ENCODE peak calls at places on chromosome 3, in nine cellular contexts. One of them, this sample, is unnamed.

GRCh38 chr3:126983653-126984390 is 907 bp downstream of the PLXNA1 start:
- DNase-seq in Right ventricle myocardium superior: no peak
- DNase-seq in stomach: no peak
- DNase-seq in stimulated activated CD4-positive, alpha-beta T cell treated with anti-CD3 and anti-CD28 coated beads, Interleukin-4, amount 100 ng/mL, for 48 hours: no peak
- DNase-seq in activated CD4-positive, alpha-beta T cell treated with anti-CD3 and anti-CD28 coated beads, Interleukin-2, amount 50 U/mL, for 1 hour: peak
- DNase-seq in HTR-8/SVneo: peak
- DNase-seq in activated naive CD8-positive, alpha-beta T cell treated with anti-CD3 and anti-CD28 coated beads for 36 hours: peak
- DNase-seq in HEK293T: peak
- DNase-seq in T47D: no peak
- DNase-seq in this sample: peak

GRCh38 chr3:185065059-185065458 is 87.8 kb downstream of the C3orf70 start:
- DNase-seq in T47D: no peak
- DNase-seq in stomach: no peak
- DNase-seq in activated naive CD8-positive, alpha-beta T cell treated with anti-CD3 and anti-CD28 coated beads for 36 hours: no peak
- DNase-seq in stimulated activated CD4-positive, alpha-beta T cell treated with anti-CD3 and anti-CD28 coated beads, Interleukin-4, amount 100 ng/mL, for 48 hours: no peak
- DNase-seq in HTR-8/SVneo: no peak
- DNase-seq in Right ventricle myocardium superior: no peak
- DNase-seq in HEK293T: no peak
- DNase-seq in activated CD4-positive, alpha-beta T cell treated with anti-CD3 and anti-CD28 coated beads, Interleukin-2, amount 50 U/mL, for 1 hour: no peak
- DNase-seq in this sample: no peak

GRCh38 chr3:182364723-182365650 is 428.3 kb upstream of the ATP11B start:
- DNase-seq in stomach: peak
- DNase-seq in T47D: no peak
- DNase-seq in activated CD4-positive, alpha-beta T cell treated with anti-CD3 and anti-CD28 coated beads, Interleukin-2, amount 50 U/mL, for 1 hour: no peak
- DNase-seq in activated naive CD8-positive, alpha-beta T cell treated with anti-CD3 and anti-CD28 coated beads for 36 hours: no peak
- DNase-seq in stimulated activated CD4-positive, alpha-beta T cell treated with anti-CD3 and anti-CD28 coated beads, Interleukin-4, amount 100 ng/mL, for 48 hours: no peak
- DNase-seq in Right ventricle myocardium superior: no peak
- DNase-seq in HTR-8/SVneo: no peak
- DNase-seq in HEK293T: peak
- DNase-seq in this sample: peak

GRCh38 chr3:45792036-45792435 is 4.3 kb downstream of the SLC6A20 start:
- DNase-seq in HTR-8/SVneo: no peak
- DNase-seq in activated CD4-positive, alpha-beta T cell treated with anti-CD3 and anti-CD28 coated beads, Interleukin-2, amount 50 U/mL, for 1 hour: no peak
- DNase-seq in activated naive CD8-positive, alpha-beta T cell treated with anti-CD3 and anti-CD28 coated beads for 36 hours: no peak
- DNase-seq in HEK293T: no peak
- DNase-seq in Right ventricle myocardium superior: no peak
- DNase-seq in stimulated activated CD4-positive, alpha-beta T cell treated with anti-CD3 and anti-CD28 coated beads, Interleukin-4, amount 100 ng/mL, for 48 hours: no peak
- DNase-seq in stomach: no peak
- DNase-seq in T47D: no peak
- DNase-seq in this sample: no peak

GRCh38 chr3:132606085-132606484 is 9.0 kb downstream of the ACKR4 start:
- DNase-seq in activated CD4-positive, alpha-beta T cell treated with anti-CD3 and anti-CD28 coated beads, Interleukin-2, amount 50 U/mL, for 1 hour: no peak
- DNase-seq in Right ventricle myocardium superior: no peak
- DNase-seq in HEK293T: no peak
- DNase-seq in activated naive CD8-positive, alpha-beta T cell treated with anti-CD3 and anti-CD28 coated beads for 36 hours: no peak
- DNase-seq in stimulated activated CD4-positive, alpha-beta T cell treated with anti-CD3 and anti-CD28 coated beads, Interleukin-4, amount 100 ng/mL, for 48 hours: no peak
- DNase-seq in T47D: no peak
- DNase-seq in HTR-8/SVneo: no peak
- DNase-seq in stomach: no peak
- DNase-seq in this sample: no peak

GRCh38 chr3:45480218-45480617 is 91.8 kb downstream of the LARS2 start:
- DNase-seq in HEK293T: no peak
- DNase-seq in stimulated activated CD4-positive, alpha-beta T cell treated with anti-CD3 and anti-CD28 coated beads, Interleukin-4, amount 100 ng/mL, for 48 hours: no peak
- DNase-seq in HTR-8/SVneo: no peak
- DNase-seq in T47D: no peak
- DNase-seq in stomach: no peak
- DNase-seq in activated naive CD8-positive, alpha-beta T cell treated with anti-CD3 and anti-CD28 coated beads for 36 hours: no peak
- DNase-seq in Right ventricle myocardium superior: no peak
- DNase-seq in activated CD4-positive, alpha-beta T cell treated with anti-CD3 and anti-CD28 coated beads, Interleukin-2, amount 50 U/mL, for 1 hour: no peak
- DNase-seq in this sample: no peak

GRCh38 chr3:155195558-155195957 is 97.9 kb downstream of the STRIT1 start:
- DNase-seq in activated naive CD8-positive, alpha-beta T cell treated with anti-CD3 and anti-CD28 coated beads for 36 hours: no peak
- DNase-seq in T47D: no peak
- DNase-seq in HEK293T: no peak
- DNase-seq in Right ventricle myocardium superior: no peak
- DNase-seq in activated CD4-positive, alpha-beta T cell treated with anti-CD3 and anti-CD28 coated beads, Interleukin-2, amount 50 U/mL, for 1 hour: no peak
- DNase-seq in stimulated activated CD4-positive, alpha-beta T cell treated with anti-CD3 and anti-CD28 coated beads, Interleukin-4, amount 100 ng/mL, for 48 hours: no peak
- DNase-seq in stomach: no peak
- DNase-seq in HTR-8/SVneo: no peak
- DNase-seq in this sample: no peak

GRCh38 chr3:193929373-193929772 is 206.6 kb upstream of the HES1 start:
- DNase-seq in activated naive CD8-positive, alpha-beta T cell treated with anti-CD3 and anti-CD28 coated beads for 36 hours: no peak
- DNase-seq in stimulated activated CD4-positive, alpha-beta T cell treated with anti-CD3 and anti-CD28 coated beads, Interleukin-4, amount 100 ng/mL, for 48 hours: no peak
- DNase-seq in Right ventricle myocardium superior: no peak
- DNase-seq in stomach: no peak
- DNase-seq in T47D: no peak
- DNase-seq in HTR-8/SVneo: no peak
- DNase-seq in HEK293T: no peak
- DNase-seq in activated CD4-positive, alpha-beta T cell treated with anti-CD3 and anti-CD28 coated beads, Interleukin-2, amount 50 U/mL, for 1 hour: no peak
- DNase-seq in this sample: no peak

GRCh38 chr3:184632551-184632950 is 71.0 kb downstream of the EPHB3 start:
- DNase-seq in T47D: peak
- DNase-seq in activated naive CD8-positive, alpha-beta T cell treated with anti-CD3 and anti-CD28 coated beads for 36 hours: no peak
- DNase-seq in HEK293T: no peak
- DNase-seq in activated CD4-positive, alpha-beta T cell treated with anti-CD3 and anti-CD28 coated beads, Interleukin-2, amount 50 U/mL, for 1 hour: no peak
- DNase-seq in stimulated activated CD4-positive, alpha-beta T cell treated with anti-CD3 and anti-CD28 coated beads, Interleukin-4, amount 100 ng/mL, for 48 hours: no peak
- DNase-seq in HTR-8/SVneo: no peak
- DNase-seq in Right ventricle myocardium superior: no peak
- DNase-seq in stomach: peak
- DNase-seq in this sample: no peak

GRCh38 chr3:128432898-128433629 is 33.6 kb downstream of the DNAJB8 start:
- DNase-seq in stimulated activated CD4-positive, alpha-beta T cell treated with anti-CD3 and anti-CD28 coated beads, Interleukin-4, amount 100 ng/mL, for 48 hours: no peak
- DNase-seq in stomach: no peak
- DNase-seq in T47D: no peak
- DNase-seq in HEK293T: no peak
- DNase-seq in activated naive CD8-positive, alpha-beta T cell treated with anti-CD3 and anti-CD28 coated beads for 36 hours: no peak
- DNase-seq in activated CD4-positive, alpha-beta T cell treated with anti-CD3 and anti-CD28 coated beads, Interleukin-2, amount 50 U/mL, for 1 hour: no peak
- DNase-seq in HTR-8/SVneo: no peak
- DNase-seq in Right ventricle myocardium superior: no peak
- DNase-seq in this sample: no peak

GRCh38 chr3:120170223-120170622 is 76.0 kb upstream of the GSK3B start:
- DNase-seq in Right ventricle myocardium superior: no peak
- DNase-seq in T47D: no peak
- DNase-seq in stomach: no peak
- DNase-seq in stimulated activated CD4-positive, alpha-beta T cell treated with anti-CD3 and anti-CD28 coated beads, Interleukin-4, amount 100 ng/mL, for 48 hours: no peak
- DNase-seq in HEK293T: no peak
- DNase-seq in activated naive CD8-positive, alpha-beta T cell treated with anti-CD3 and anti-CD28 coated beads for 36 hours: no peak
- DNase-seq in HTR-8/SVneo: peak
- DNase-seq in activated CD4-positive, alpha-beta T cell treated with anti-CD3 and anti-CD28 coated beads, Interleukin-2, amount 50 U/mL, for 1 hour: no peak
- DNase-seq in this sample: peak

GRCh38 chr3:53816430-53816829 is 29.8 kb downstream of the CHDH start:
- DNase-seq in HTR-8/SVneo: no peak
- DNase-seq in Right ventricle myocardium superior: no peak
- DNase-seq in activated naive CD8-positive, alpha-beta T cell treated with anti-CD3 and anti-CD28 coated beads for 36 hours: no peak
- DNase-seq in stimulated activated CD4-positive, alpha-beta T cell treated with anti-CD3 and anti-CD28 coated beads, Interleukin-4, amount 100 ng/mL, for 48 hours: no peak
- DNase-seq in stomach: no peak
- DNase-seq in HEK293T: no peak
- DNase-seq in activated CD4-positive, alpha-beta T cell treated with anti-CD3 and anti-CD28 coated beads, Interleukin-2, amount 50 U/mL, for 1 hour: no peak
- DNase-seq in T47D: no peak
- DNase-seq in this sample: no peak

GRCh38 chr3:50242778-50243551 is 7.0 kb downstream of the GNAI2 start:
- DNase-seq in stimulated activated CD4-positive, alpha-beta T cell treated with anti-CD3 and anti-CD28 coated beads, Interleukin-4, amount 100 ng/mL, for 48 hours: no peak
- DNase-seq in T47D: no peak
- DNase-seq in activated CD4-positive, alpha-beta T cell treated with anti-CD3 and anti-CD28 coated beads, Interleukin-2, amount 50 U/mL, for 1 hour: no peak
- DNase-seq in HEK293T: no peak
- DNase-seq in stomach: peak
- DNase-seq in Right ventricle myocardium superior: peak
- DNase-seq in activated naive CD8-positive, alpha-beta T cell treated with anti-CD3 and anti-CD28 coated beads for 36 hours: peak
- DNase-seq in HTR-8/SVneo: no peak
- DNase-seq in this sample: peak

GRCh38 chr3:28615071-28615470 is 266.4 kb upstream of the AZI2 start:
- DNase-seq in Right ventricle myocardium superior: no peak
- DNase-seq in T47D: no peak
- DNase-seq in HTR-8/SVneo: no peak
- DNase-seq in HEK293T: no peak
- DNase-seq in activated naive CD8-positive, alpha-beta T cell treated with anti-CD3 and anti-CD28 coated beads for 36 hours: no peak
- DNase-seq in stimulated activated CD4-positive, alpha-beta T cell treated with anti-CD3 and anti-CD28 coated beads, Interleukin-4, amount 100 ng/mL, for 48 hours: no peak
- DNase-seq in stomach: no peak
- DNase-seq in activated CD4-positive, alpha-beta T cell treated with anti-CD3 and anti-CD28 coated beads, Interleukin-2, amount 50 U/mL, for 1 hour: no peak
- DNase-seq in this sample: no peak

GRCh38 chr3:128425142-128425845 is 41.4 kb downstream of the DNAJB8 start:
- DNase-seq in HEK293T: no peak
- DNase-seq in activated CD4-positive, alpha-beta T cell treated with anti-CD3 and anti-CD28 coated beads, Interleukin-2, amount 50 U/mL, for 1 hour: no peak
- DNase-seq in stimulated activated CD4-positive, alpha-beta T cell treated with anti-CD3 and anti-CD28 coated beads, Interleukin-4, amount 100 ng/mL, for 48 hours: no peak
- DNase-seq in stomach: no peak
- DNase-seq in activated naive CD8-positive, alpha-beta T cell treated with anti-CD3 and anti-CD28 coated beads for 36 hours: no peak
- DNase-seq in HTR-8/SVneo: no peak
- DNase-seq in Right ventricle myocardium superior: no peak
- DNase-seq in T47D: no peak
- DNase-seq in this sample: no peak

GRCh38 chr3:57128863-57129602 is 36.1 kb downstream of the IL17RD start:
- DNase-seq in HTR-8/SVneo: no peak
- DNase-seq in activated naive CD8-positive, alpha-beta T cell treated with anti-CD3 and anti-CD28 coated beads for 36 hours: no peak
- DNase-seq in T47D: no peak
- DNase-seq in HEK293T: no peak
- DNase-seq in stimulated activated CD4-positive, alpha-beta T cell treated with anti-CD3 and anti-CD28 coated beads, Interleukin-4, amount 100 ng/mL, for 48 hours: no peak
- DNase-seq in Right ventricle myocardium superior: no peak
- DNase-seq in stomach: no peak
- DNase-seq in activated CD4-positive, alpha-beta T cell treated with anti-CD3 and anti-CD28 coated beads, Interleukin-2, amount 50 U/mL, for 1 hour: no peak
- DNase-seq in this sample: peak

GRCh38 chr3:108899530-108899929 is 54.1 kb downstream of the GUCA1C start:
- DNase-seq in activated naive CD8-positive, alpha-beta T cell treated with anti-CD3 and anti-CD28 coated beads for 36 hours: no peak
- DNase-seq in HEK293T: no peak
- DNase-seq in Right ventricle myocardium superior: no peak
- DNase-seq in stomach: no peak
- DNase-seq in activated CD4-positive, alpha-beta T cell treated with anti-CD3 and anti-CD28 coated beads, Interleukin-2, amount 50 U/mL, for 1 hour: no peak
- DNase-seq in stimulated activated CD4-positive, alpha-beta T cell treated with anti-CD3 and anti-CD28 coated beads, Interleukin-4, amount 100 ng/mL, for 48 hours: no peak
- DNase-seq in HTR-8/SVneo: no peak
- DNase-seq in T47D: no peak
- DNase-seq in this sample: no peak

GRCh38 chr3:8458711-8459110 is 42.9 kb upstream of the LMCD1 start:
- DNase-seq in activated naive CD8-positive, alpha-beta T cell treated with anti-CD3 and anti-CD28 coated beads for 36 hours: no peak
- DNase-seq in activated CD4-positive, alpha-beta T cell treated with anti-CD3 and anti-CD28 coated beads, Interleukin-2, amount 50 U/mL, for 1 hour: no peak
- DNase-seq in stimulated activated CD4-positive, alpha-beta T cell treated with anti-CD3 and anti-CD28 coated beads, Interleukin-4, amount 100 ng/mL, for 48 hours: no peak
- DNase-seq in HTR-8/SVneo: no peak
- DNase-seq in Right ventricle myocardium superior: no peak
- DNase-seq in stomach: no peak
- DNase-seq in HEK293T: no peak
- DNase-seq in T47D: no peak
- DNase-seq in this sample: no peak

GRCh38 chr3:60364475-60364874 is 886.8 kb downstream of the FHIT start:
- DNase-seq in HTR-8/SVneo: no peak
- DNase-seq in stomach: no peak
- DNase-seq in activated naive CD8-positive, alpha-beta T cell treated with anti-CD3 and anti-CD28 coated beads for 36 hours: no peak
- DNase-seq in stimulated activated CD4-positive, alpha-beta T cell treated with anti-CD3 and anti-CD28 coated beads, Interleukin-4, amount 100 ng/mL, for 48 hours: no peak
- DNase-seq in Right ventricle myocardium superior: no peak
- DNase-seq in activated CD4-positive, alpha-beta T cell treated with anti-CD3 and anti-CD28 coated beads, Interleukin-2, amount 50 U/mL, for 1 hour: no peak
- DNase-seq in T47D: no peak
- DNase-seq in HEK293T: no peak
- DNase-seq in this sample: no peak

GRCh38 chr3:61081554-61081953 is 169.7 kb downstream of the FHIT start:
- DNase-seq in HTR-8/SVneo: no peak
- DNase-seq in activated naive CD8-positive, alpha-beta T cell treated with anti-CD3 and anti-CD28 coated beads for 36 hours: no peak
- DNase-seq in activated CD4-positive, alpha-beta T cell treated with anti-CD3 and anti-CD28 coated beads, Interleukin-2, amount 50 U/mL, for 1 hour: no peak
- DNase-seq in HEK293T: no peak
- DNase-seq in stomach: no peak
- DNase-seq in stimulated activated CD4-positive, alpha-beta T cell treated with anti-CD3 and anti-CD28 coated beads, Interleukin-4, amount 100 ng/mL, for 48 hours: no peak
- DNase-seq in T47D: no peak
- DNase-seq in Right ventricle myocardium superior: no peak
- DNase-seq in this sample: no peak

GRCh38 chr3:171334465-171334811 is 125.8 kb downstream of the TNIK start:
- DNase-seq in HTR-8/SVneo: no peak
- DNase-seq in stomach: peak
- DNase-seq in T47D: no peak
- DNase-seq in activated CD4-positive, alpha-beta T cell treated with anti-CD3 and anti-CD28 coated beads, Interleukin-2, amount 50 U/mL, for 1 hour: no peak
- DNase-seq in HEK293T: no peak
- DNase-seq in activated naive CD8-positive, alpha-beta T cell treated with anti-CD3 and anti-CD28 coated beads for 36 hours: no peak
- DNase-seq in stimulated activated CD4-positive, alpha-beta T cell treated with anti-CD3 and anti-CD28 coated beads, Interleukin-4, amount 100 ng/mL, for 48 hours: no peak
- DNase-seq in Right ventricle myocardium superior: peak
- DNase-seq in this sample: no peak

GRCh38 chr3:128338536-128339400 is 127.9 kb downstream of the DNAJB8 start:
- DNase-seq in activated CD4-positive, alpha-beta T cell treated with anti-CD3 and anti-CD28 coated beads, Interleukin-2, amount 50 U/mL, for 1 hour: no peak
- DNase-seq in Right ventricle myocardium superior: no peak
- DNase-seq in stimulated activated CD4-positive, alpha-beta T cell treated with anti-CD3 and anti-CD28 coated beads, Interleukin-4, amount 100 ng/mL, for 48 hours: no peak
- DNase-seq in activated naive CD8-positive, alpha-beta T cell treated with anti-CD3 and anti-CD28 coated beads for 36 hours: no peak
- DNase-seq in T47D: no peak
- DNase-seq in HTR-8/SVneo: no peak
- DNase-seq in HEK293T: peak
- DNase-seq in stomach: no peak
- DNase-seq in this sample: no peak

GRCh38 chr3:52020796-52021195 is 25.1 kb upstream of the RPL29 start:
- DNase-seq in Right ventricle myocardium superior: no peak
- DNase-seq in T47D: no peak
- DNase-seq in stomach: no peak
- DNase-seq in activated naive CD8-positive, alpha-beta T cell treated with anti-CD3 and anti-CD28 coated beads for 36 hours: no peak
- DNase-seq in activated CD4-positive, alpha-beta T cell treated with anti-CD3 and anti-CD28 coated beads, Interleukin-2, amount 50 U/mL, for 1 hour: no peak
- DNase-seq in HEK293T: no peak
- DNase-seq in HTR-8/SVneo: no peak
- DNase-seq in stimulated activated CD4-positive, alpha-beta T cell treated with anti-CD3 and anti-CD28 coated beads, Interleukin-4, amount 100 ng/mL, for 48 hours: no peak
- DNase-seq in this sample: no peak

GRCh38 chr3:55571913-55572312 is 84.8 kb upstream of the WNT5A start:
- DNase-seq in HTR-8/SVneo: no peak
- DNase-seq in T47D: peak
- DNase-seq in activated naive CD8-positive, alpha-beta T cell treated with anti-CD3 and anti-CD28 coated beads for 36 hours: no peak
- DNase-seq in Right ventricle myocardium superior: peak
- DNase-seq in stimulated activated CD4-positive, alpha-beta T cell treated with anti-CD3 and anti-CD28 coated beads, Interleukin-4, amount 100 ng/mL, for 48 hours: no peak
- DNase-seq in stomach: no peak
- DNase-seq in HEK293T: no peak
- DNase-seq in activated CD4-positive, alpha-beta T cell treated with anti-CD3 and anti-CD28 coated beads, Interleukin-2, amount 50 U/mL, for 1 hour: no peak
- DNase-seq in this sample: peak

GRCh38 chr3:141255864-141256263 is 24.2 kb downstream of the PXYLP1 start:
- DNase-seq in activated CD4-positive, alpha-beta T cell treated with anti-CD3 and anti-CD28 coated beads, Interleukin-2, amount 50 U/mL, for 1 hour: peak
- DNase-seq in HEK293T: peak
- DNase-seq in T47D: peak
- DNase-seq in stomach: no peak
- DNase-seq in Right ventricle myocardium superior: no peak
- DNase-seq in HTR-8/SVneo: no peak
- DNase-seq in activated naive CD8-positive, alpha-beta T cell treated with anti-CD3 and anti-CD28 coated beads for 36 hours: no peak
- DNase-seq in stimulated activated CD4-positive, alpha-beta T cell treated with anti-CD3 and anti-CD28 coated beads, Interleukin-4, amount 100 ng/mL, for 48 hours: no peak
- DNase-seq in this sample: no peak

GRCh38 chr3:29144361-29144760 is 136.5 kb upstream of the RBMS3 start:
- DNase-seq in stomach: no peak
- DNase-seq in stimulated activated CD4-positive, alpha-beta T cell treated with anti-CD3 and anti-CD28 coated beads, Interleukin-4, amount 100 ng/mL, for 48 hours: no peak
- DNase-seq in T47D: no peak
- DNase-seq in activated naive CD8-positive, alpha-beta T cell treated with anti-CD3 and anti-CD28 coated beads for 36 hours: no peak
- DNase-seq in activated CD4-positive, alpha-beta T cell treated with anti-CD3 and anti-CD28 coated beads, Interleukin-2, amount 50 U/mL, for 1 hour: no peak
- DNase-seq in HEK293T: no peak
- DNase-seq in Right ventricle myocardium superior: no peak
- DNase-seq in HTR-8/SVneo: no peak
- DNase-seq in this sample: no peak

GRCh38 chr3:151911462-151911861 is 38.0 kb downstream of the SUCNR1 start:
- DNase-seq in stimulated activated CD4-positive, alpha-beta T cell treated with anti-CD3 and anti-CD28 coated beads, Interleukin-4, amount 100 ng/mL, for 48 hours: no peak
- DNase-seq in HEK293T: no peak
- DNase-seq in T47D: no peak
- DNase-seq in Right ventricle myocardium superior: no peak
- DNase-seq in activated naive CD8-positive, alpha-beta T cell treated with anti-CD3 and anti-CD28 coated beads for 36 hours: no peak
- DNase-seq in HTR-8/SVneo: no peak
- DNase-seq in stomach: no peak
- DNase-seq in activated CD4-positive, alpha-beta T cell treated with anti-CD3 and anti-CD28 coated beads, Interleukin-2, amount 50 U/mL, for 1 hour: no peak
- DNase-seq in this sample: no peak

GRCh38 chr3:106242779-106243178 is 374.0 kb upstream of the CBLB start:
- DNase-seq in Right ventricle myocardium superior: no peak
- DNase-seq in T47D: no peak
- DNase-seq in stimulated activated CD4-positive, alpha-beta T cell treated with anti-CD3 and anti-CD28 coated beads, Interleukin-4, amount 100 ng/mL, for 48 hours: no peak
- DNase-seq in stomach: no peak
- DNase-seq in activated naive CD8-positive, alpha-beta T cell treated with anti-CD3 and anti-CD28 coated beads for 36 hours: no peak
- DNase-seq in HEK293T: no peak
- DNase-seq in HTR-8/SVneo: no peak
- DNase-seq in activated CD4-positive, alpha-beta T cell treated with anti-CD3 and anti-CD28 coated beads, Interleukin-2, amount 50 U/mL, for 1 hour: no peak
- DNase-seq in this sample: no peak

GRCh38 chr3:156659260-156659659 is 15.1 kb upstream of the TIPARP start:
- DNase-seq in T47D: no peak
- DNase-seq in stomach: no peak
- DNase-seq in Right ventricle myocardium superior: no peak
- DNase-seq in HTR-8/SVneo: no peak
- DNase-seq in HEK293T: no peak
- DNase-seq in activated CD4-positive, alpha-beta T cell treated with anti-CD3 and anti-CD28 coated beads, Interleukin-2, amount 50 U/mL, for 1 hour: no peak
- DNase-seq in activated naive CD8-positive, alpha-beta T cell treated with anti-CD3 and anti-CD28 coated beads for 36 hours: no peak
- DNase-seq in stimulated activated CD4-positive, alpha-beta T cell treated with anti-CD3 and anti-CD28 coated beads, Interleukin-4, amount 100 ng/mL, for 48 hours: no peak
- DNase-seq in this sample: no peak

GRCh38 chr3:170418422-170419300 is at the start of gene CLDN11:
- DNase-seq in stimulated activated CD4-positive, alpha-beta T cell treated with anti-CD3 and anti-CD28 coated beads, Interleukin-4, amount 100 ng/mL, for 48 hours: no peak
- DNase-seq in activated naive CD8-positive, alpha-beta T cell treated with anti-CD3 and anti-CD28 coated beads for 36 hours: no peak
- DNase-seq in HEK293T: no peak
- DNase-seq in stomach: no peak
- DNase-seq in Right ventricle myocardium superior: peak
- DNase-seq in T47D: no peak
- DNase-seq in HTR-8/SVneo: peak
- DNase-seq in activated CD4-positive, alpha-beta T cell treated with anti-CD3 and anti-CD28 coated beads, Interleukin-2, amount 50 U/mL, for 1 hour: no peak
- DNase-seq in this sample: no peak

This sample was measured in SJSA1.